ENCODE peak calls at places on chromosomes 6 and 20, in ten cellular contexts. T is AG04450; U is fibroblast of lung; W is aorta; I is CD4-positive, CD25-positive, alpha-beta regulatory T cell; N is IMR-90; A is neural progenitor cell; L is fibroblast of pulmonary artery; B is kidney; J is thyroid gland. Z is an unnamed sample.
A peak's percentile ranks its signal among the peaks of the same experiment; 100 is the strongest.

GRCh38 chr20:61765081-61765870 is 300.4 kb downstream of the TAF4 start:
- DNase-seq in N (no peak), J (no peak), B (no peak), L (no peak), W (no peak), T (no peak), I (no peak), A (no peak), U (no peak), Z (peak; percentile 50)

GRCh38 chr6:26360451-26361416 is 4.3 kb upstream of the BTN3A2 start:
- DNase-seq in T (no peak), U (no peak), I (no peak), W (no peak), J (no peak), B (no peak), N (no peak), A (no peak), L (no peak), Z (no peak)

GRCh38 chr6:128417698-128418097 is 102.7 kb downstream of the PTPRK start:
- DNase-seq in W (no peak), I (no peak), T (no peak), B (no peak), J (no peak), U (peak; percentile 75), A (no peak), L (peak; percentile 63), N (no peak), Z (no peak)

GRCh38 chr20:21090738-21091120 is 15.4 kb downstream of the LINC00237 start:
- DNase-seq in A (no peak), J (no peak), I (no peak), B (no peak), T (no peak), L (no peak), N (no peak), U (no peak), W (no peak), Z (no peak)

GRCh38 chr6:160767019-160767646 is 65.1 kb downstream of the PLG start:
- DNase-seq in N (no peak), A (peak; percentile 86), B (peak; percentile 87), J (peak; percentile 55), U (peak; percentile 48), W (peak; percentile 68), I (no peak), T (no peak), L (peak; percentile 51), Z (peak; percentile 80)

GRCh38 chr20:41181567-41181966 is 44.2 kb downstream of the PLCG1 start:
- DNase-seq in A (no peak), U (no peak), J (peak; percentile 52), W (no peak), B (no peak), T (no peak), N (no peak), I (no peak), L (no peak), Z (no peak)

GRCh38 chr6:163214259-163214658 is 200.3 kb upstream of the QKI start:
- DNase-seq in U (no peak), W (no peak), B (no peak), A (no peak), I (no peak), J (no peak), L (no peak), T (no peak), N (no peak), Z (no peak)

GRCh38 chr6:43904311-43905123 is 134.5 kb downstream of the VEGFA start:
- DNase-seq in N (no peak), J (no peak), L (peak; percentile 26), T (no peak), I (no peak), W (no peak), A (no peak), B (no peak), U (peak; percentile 36), Z (no peak)

GRCh38 chr6:80366721-80367120 is 260.2 kb downstream of the BCKDHB start:
- DNase-seq in A (no peak), W (no peak), U (peak; percentile 83), T (peak; percentile 21), L (peak; percentile 81), N (peak; percentile 77), J (peak; percentile 58), B (no peak), I (no peak), Z (no peak)

GRCh38 chr6:43817192-43817591 is 47.2 kb downstream of the VEGFA start:
- DNase-seq in A (peak; percentile 40), T (no peak), I (no peak), B (no peak), W (no peak), N (peak; percentile 31), J (no peak), U (no peak), L (peak; percentile 23), Z (no peak)

GRCh38 chr20:11540558-11540957 is 377.1 kb upstream of the BTBD3 start:
- DNase-seq in N (no peak), A (no peak), L (no peak), I (no peak), W (no peak), J (no peak), T (no peak), B (no peak), U (no peak), Z (no peak)

GRCh38 chr6:46990031-46990644 is 52.0 kb downstream of the ADGRF1 start:
- DNase-seq in T (no peak), U (no peak), I (no peak), W (no peak), A (no peak), N (no peak), L (peak; percentile 42), J (no peak), B (no peak), Z (no peak)

GRCh38 chr6:154111025-154111424 is 72.0 kb downstream of the OPRM1 start:
- DNase-seq in J (no peak), L (no peak), W (no peak), N (no peak), A (no peak), U (no peak), T (no peak), I (no peak), B (no peak), Z (no peak)

DNA sequence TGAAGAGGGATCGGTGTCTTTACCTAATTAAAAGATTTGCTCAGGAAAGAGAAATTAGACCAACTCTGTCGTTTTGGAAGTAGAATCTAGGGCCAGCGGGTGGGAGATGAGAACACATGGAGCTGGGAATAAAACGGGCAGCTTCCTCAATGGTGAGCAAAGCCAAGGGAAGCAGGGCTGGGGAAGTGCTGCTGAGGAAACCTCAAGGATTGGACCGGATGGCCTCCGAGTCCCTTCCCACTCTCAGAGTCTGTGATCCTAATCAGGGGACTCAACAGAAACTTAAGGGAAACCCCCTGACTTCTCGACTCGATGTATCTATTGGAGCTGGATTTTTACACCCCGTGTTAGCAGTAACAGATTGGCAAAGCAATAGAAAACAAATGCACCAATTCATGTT is 10.8 kb downstream of the GCNT2 start:
- DNase-seq in J (no peak), L (no peak), W (no peak), I (no peak), U (no peak), T (no peak), N (no peak), A (no peak), B (no peak), Z (no peak)
- H3K4me3 ChIP-seq in J (no peak overlapping the region), L (no peak overlapping the region), W (peak overlapping the region; percentile 50), I (peak overlapping the region; percentile 72), U (no peak overlapping the region), T (no peak overlapping the region), N (no peak overlapping the region), A (no peak overlapping the region), B (peak overlapping the region; percentile 91), Z (peak overlapping the region; percentile 5)

DNA sequence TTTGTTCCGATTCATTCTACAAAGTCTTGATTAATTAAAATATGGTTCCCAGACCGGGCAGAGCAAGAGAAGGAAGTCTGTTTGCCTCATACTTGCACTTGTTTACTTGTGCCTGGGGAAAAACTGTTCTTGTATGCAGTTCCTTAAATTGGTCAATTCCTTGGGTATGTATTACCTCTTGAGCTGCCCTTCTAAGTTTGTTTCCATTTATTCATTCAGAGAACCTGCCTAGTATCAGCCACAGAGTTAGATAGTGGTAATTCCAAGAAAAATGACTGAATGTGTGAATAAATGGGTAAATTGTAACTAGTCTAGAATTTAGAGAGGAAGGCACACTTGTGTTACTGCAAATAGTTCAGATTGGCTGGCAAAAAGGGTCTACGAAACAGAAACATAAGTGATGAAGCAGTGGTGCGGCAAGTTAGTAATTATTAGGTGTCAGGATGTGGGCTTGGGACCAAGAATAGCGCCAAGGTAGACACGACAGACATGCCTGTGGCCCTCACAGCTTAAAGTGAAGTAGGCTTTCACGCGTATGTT is 525 bp upstream of the MAK start:
- DNase-seq in W (no peak), A (no peak), B (no peak), J (no peak), I (no peak), T (no peak), U (no peak), L (no peak), N (no peak), Z (no peak)
- H3K4me3 ChIP-seq in W (peak overlapping the region; percentile 50), A (peak overlapping the region; percentile 72), B (peak overlapping the region; percentile 79), J (no peak overlapping the region), I (peak overlapping the region; percentile 87), T (peak overlapping the region; percentile 66), U (peak overlapping the region; percentile 20), L (peak overlapping the region; percentile 64), N (peak overlapping the region; percentile 13), Z (peak overlapping the region; percentile 56)

GRCh38 chr20:46402236-46402886 is 4.1 kb downstream of the ELMO2 start:
- DNase-seq in B (no peak), L (peak; percentile 10), J (no peak), N (peak; percentile 27), A (no peak), W (no peak), T (no peak), I (no peak), U (peak; percentile 58), Z (no peak)

GRCh38 chr20:46401478-46401860 is 4.9 kb downstream of the ELMO2 start:
- DNase-seq in N (no peak), L (no peak), J (no peak), T (no peak), U (no peak), I (no peak), W (no peak), B (no peak), A (no peak), Z (no peak)

GRCh38 chr20:46399401-46399800 is 7.0 kb downstream of the ELMO2 start:
- DNase-seq in A (no peak), I (no peak), J (no peak), L (no peak), B (no peak), T (no peak), N (no peak), U (no peak), W (no peak), Z (no peak)

GRCh38 chr20:46400253-46400652 is 6.2 kb downstream of the ELMO2 start:
- DNase-seq in U (peak; percentile 74), I (no peak), B (no peak), J (peak; percentile 33), A (no peak), L (peak; percentile 87), N (peak; percentile 80), T (peak; percentile 27), W (no peak), Z (no peak)

GRCh38 chr20:46400828-46401477 is 5.5 kb downstream of the ELMO2 start:
- DNase-seq in T (no peak), W (no peak), N (peak; percentile 46), J (peak; percentile 13), U (peak; percentile 48), B (no peak), A (peak; percentile 28), L (peak; percentile 45), I (peak; percentile 8), Z (no peak)
- H3K4me3 ChIP-seq in T (peak overlapping the region; percentile 39), W (no peak overlapping the region), N (no peak overlapping the region), J (no peak overlapping the region), U (no peak overlapping the region), B (no peak overlapping the region), A (no peak overlapping the region), L (peak overlapping the region; percentile 24), I (peak overlapping the region; percentile 78), Z (no peak overlapping the region)

GRCh38 chr6:109469591-109470189 is 13.3 kb downstream of the ZBTB24 start:
- DNase-seq in J (no peak), N (no peak), A (no peak), B (no peak), T (no peak), I (no peak), W (no peak), U (no peak), L (no peak), Z (no peak)
- H3K4me3 ChIP-seq in J (no peak overlapping the region), N (no peak overlapping the region), A (no peak overlapping the region), B (no peak overlapping the region), T (no peak overlapping the region), I (no peak overlapping the region), W (no peak overlapping the region), U (no peak overlapping the region), L (no peak overlapping the region), Z (no peak overlapping the region)

Z was measured in spleen.